ENCODE peak calls at places on chromosomes 13 and 19, in four cellular contexts. O is mucosa of descending colon, G is uterus, S is cardiac fibroblast. R is an unnamed sample.

GRCh38 chr13:55653497-55653896 is 1487.2 kb upstream of the PRR20A start:
- DNase-seq in O (no peak), G (no peak), S (no peak), R (no peak)

GRCh38 chr19:47231215-47232054 is 436 bp upstream of the BBC3 start:
- DNase-seq in O (peak), G (peak), S (peak), R (no peak)

GRCh38 chr19:5002143-5002542 is 33.2 kb downstream of the KDM4B start:
- DNase-seq in O (no peak), G (no peak), S (peak), R (no peak)

GRCh38 chr13:110340812-110341444 is 33.8 kb downstream of the COL4A2 start:
- DNase-seq in O (peak), G (peak), S (peak), R (peak)

GRCh38 chr13:79497852-79498251 is 16.9 kb downstream of the NDFIP2 start:
- DNase-seq in O (no peak), G (no peak), S (no peak), R (no peak)

GRCh38 chr13:111042661-111043226 is 72.4 kb upstream of the ARHGEF7 start:
- DNase-seq in O (no peak), G (no peak), S (no peak), R (no peak)

GRCh38 chr19:14248578-14249011 is 42.6 kb upstream of the ADGRL1 start:
- DNase-seq in O (peak), G (peak), S (no peak), R (no peak)

GRCh38 chr19:55549500-55550320 is 4.4 kb upstream of the SBK3 start:
- DNase-seq in O (no peak), G (no peak), S (peak), R (no peak)

GRCh38 chr19:35991731-35992450 is 3.1 kb upstream of the SDHAF1 start:
- DNase-seq in O (no peak), G (no peak), S (no peak), R (no peak)

GRCh38 chr19:58417071-58417470 is 8.6 kb downstream of the ZNF584 start:
- DNase-seq in O (no peak), G (no peak), S (no peak), R (no peak)

GRCh38 chr19:47641891-47642485 is 33.1 kb downstream of the BICRA start:
- DNase-seq in O (no peak), G (no peak), S (no peak), R (no peak)

GRCh38 chr13:50323440-50324070 is 308.3 kb downstream of the KCNRG start:
- DNase-seq in O (no peak), G (no peak), S (peak), R (no peak)

GRCh38 chr13:46555722-46556121 is 2.8 kb downstream of the LRCH1 start:
- DNase-seq in O (no peak), G (no peak), S (no peak), R (no peak)
- H3K4me3 ChIP-seq in O (no peak), G (peak), S (no peak), R (no peak)

GRCh38 chr13:23794267-23795161 is 94.7 kb downstream of the MIPEP start:
- DNase-seq in O (no peak), G (no peak), S (peak), R (no peak)
- H3K4me3 ChIP-seq in O (no peak), G (no peak), S (no peak), R (no peak)

DNA sequence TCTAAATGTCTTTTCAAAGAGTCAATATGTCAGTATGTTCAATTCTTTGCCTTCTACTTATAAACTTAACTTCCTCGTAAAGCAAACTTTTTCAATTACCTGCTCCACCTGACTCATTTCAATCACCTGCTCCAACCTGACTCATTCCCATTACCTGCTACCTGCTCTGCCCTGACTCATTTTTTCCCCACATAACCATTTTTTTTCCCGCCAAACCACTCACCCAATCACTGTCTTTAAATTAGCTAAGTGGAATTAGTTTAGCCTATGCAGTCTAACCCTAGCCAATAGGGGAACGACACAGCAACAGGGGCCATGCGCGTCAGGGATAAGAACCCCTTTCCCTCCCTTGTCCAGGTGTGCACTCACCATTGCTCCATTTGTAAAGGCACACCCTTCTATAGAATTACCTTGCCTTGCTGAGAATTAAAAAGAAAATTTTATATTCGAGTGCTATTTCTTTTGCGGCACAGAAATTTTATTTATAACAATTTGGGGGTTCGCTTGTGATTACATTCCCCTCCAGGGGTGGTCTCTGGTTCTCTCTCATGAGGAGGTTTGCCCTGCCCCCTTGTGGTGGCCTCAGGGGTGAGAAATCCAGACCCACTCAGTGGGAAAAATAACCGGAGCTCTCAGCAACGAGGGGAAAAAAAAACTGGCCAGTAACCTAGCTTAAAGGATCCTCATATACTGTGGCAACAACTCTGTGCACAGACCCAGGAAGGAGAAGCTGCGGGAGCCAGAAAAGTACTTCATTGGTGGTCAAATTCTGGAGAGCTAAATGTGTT is 193.1 kb downstream of the ZNF486 start:
- DNase-seq in O (no peak), G (no peak), S (no peak), R (no peak)
- H3K4me3 ChIP-seq in O (no peak), G (no peak), S (no peak), R (no peak)

GRCh38 chr19:2035590-2035991 is 15.5 kb downstream of the MKNK2 start:
- DNase-seq in O (peak), G (no peak), S (no peak), R (no peak)

GRCh38 chr19:2033825-2034159 is 17.3 kb downstream of the MKNK2 start:
- DNase-seq in O (peak), G (no peak), S (no peak), R (no peak)

GRCh38 chr19:2033115-2033824 is 17.8 kb upstream of the BTBD2 start:
- DNase-seq in O (peak), G (no peak), S (no peak), R (no peak)

GRCh38 chr19:2034729-2035589 is 16.1 kb downstream of the MKNK2 start:
- DNase-seq in O (peak), G (no peak), S (peak), R (no peak)

GRCh38 chr19:2032296-2032941 is 16.9 kb upstream of the BTBD2 start:
- DNase-seq in O (peak), G (peak), S (peak), R (peak)
- H3K4me3 ChIP-seq in O (no peak), G (no peak), S (no peak), R (peak)

GRCh38 chr19:33224694-33225457 is 774 bp downstream of the SLC7A10 start:
- DNase-seq in O (no peak), G (no peak), S (no peak), R (no peak)

GRCh38 chr19:33227870-33228599 is 2.4 kb upstream of the SLC7A10 start:
- DNase-seq in O (no peak), G (no peak), S (no peak), R (no peak)

GRCh38 chr19:33227242-33227650 is 1.6 kb upstream of the SLC7A10 start:
- DNase-seq in O (no peak), G (no peak), S (no peak), R (no peak)

GRCh38 chr19:33226550-33227241 is 1.0 kb upstream of the SLC7A10 start:
- DNase-seq in O (no peak), G (no peak), S (no peak), R (no peak)

GRCh38 chr19:33225458-33225925 is at the start of gene SLC7A10:
- DNase-seq in O (no peak), G (no peak), S (no peak), R (no peak)
- H3K4me3 ChIP-seq in O (no peak), G (no peak), S (no peak), R (no peak)

GRCh38 chr19:44958090-44958489 is 2.9 kb downstream of the CLPTM1 start:
- DNase-seq in O (no peak), G (no peak), S (no peak), R (no peak)
- H3K4me3 ChIP-seq in O (no peak), G (no peak), S (no peak), R (no peak)

DNA sequence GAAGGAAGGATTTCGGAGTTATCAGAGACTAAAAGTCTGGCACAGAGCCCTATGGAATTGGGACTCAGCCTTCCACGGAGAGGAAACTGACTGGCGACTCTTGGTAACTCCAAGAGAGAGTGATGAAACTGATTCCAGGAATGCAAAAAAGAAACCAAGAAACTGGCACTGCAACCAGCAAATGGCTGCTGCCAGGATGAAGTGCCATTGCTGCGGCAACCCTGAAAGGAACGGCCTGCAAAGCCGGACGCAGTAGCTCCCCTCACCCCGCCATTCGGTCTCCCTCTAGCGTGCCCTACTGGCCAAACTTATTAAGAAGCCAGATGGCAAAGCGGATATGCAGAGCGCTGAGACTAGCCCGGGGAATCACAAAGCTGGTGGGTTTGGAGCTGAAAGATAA is 236.0 kb downstream of the PCDH9 start:
- DNase-seq in O (peak), G (no peak), S (peak), R (peak)
- H3K4me3 ChIP-seq in O (no peak), G (no peak), S (peak), R (peak)

DNA sequence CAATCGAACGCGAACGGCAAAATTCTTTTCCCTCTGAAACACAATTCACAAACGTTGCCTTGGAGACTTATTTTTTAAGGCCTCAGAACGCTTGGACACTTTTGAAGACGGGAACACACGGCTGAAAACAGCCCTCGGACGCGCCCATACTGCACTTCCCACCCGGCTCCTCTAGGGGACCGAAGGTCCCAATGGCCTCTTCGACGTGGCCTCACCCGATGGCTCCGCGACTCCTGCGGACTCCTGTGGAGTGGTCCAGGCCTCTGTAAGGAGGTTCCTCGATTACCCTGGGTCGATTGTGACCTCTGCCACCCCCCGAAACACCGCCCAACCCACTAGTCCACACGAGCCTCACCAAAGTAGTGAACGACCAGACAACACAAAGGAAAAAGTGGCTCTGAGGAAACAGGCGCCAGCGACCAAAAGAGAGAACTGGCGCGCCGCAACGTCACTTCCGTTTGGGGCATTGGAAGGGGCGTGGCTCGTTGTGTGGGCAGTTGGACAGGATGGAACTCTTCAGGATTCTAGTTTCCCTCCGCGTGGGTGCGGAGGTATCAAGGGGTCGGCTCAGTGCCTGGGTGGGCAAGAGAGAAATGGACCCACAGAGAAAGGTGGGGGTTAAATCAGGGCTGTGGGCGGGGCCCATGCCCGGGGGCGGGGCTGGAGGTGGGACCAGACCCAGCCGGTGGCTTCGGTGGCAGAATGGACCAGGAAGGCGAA is at the start of gene ZNF560:
- DNase-seq in O (no peak), G (no peak), S (peak), R (no peak)
- H3K4me3 ChIP-seq in O (no peak), G (no peak), S (peak), R (no peak)